ENCODE peak calls at places on chromosome 2, in four cellular contexts. P is stomach, M is SK-N-MC, I is breast epithelium. K is an unnamed sample.

GRCh38 chr2:29990112-29990511 is 68.7 kb upstream of the ALK start:
- DNase-seq in P (no peak), M (no peak), I (no peak), K (no peak)

GRCh38 chr2:100976634-100977391 is 25.3 kb upstream of the RPL31 start:
- DNase-seq in P (no peak), M (no peak), I (no peak), K (no peak)

GRCh38 chr2:88959480-88960204 is 268.2 kb downstream of the RPIA start:
- DNase-seq in P (no peak), M (no peak), I (no peak), K (no peak)

GRCh38 chr2:207239222-207239674 is 73.5 kb upstream of the KLF7 start:
- DNase-seq in P (peak), M (no peak), I (no peak), K (no peak)

GRCh38 chr2:8457092-8457481 is 224.8 kb upstream of the ID2 start:
- DNase-seq in P (peak), M (no peak), I (no peak), K (peak)

GRCh38 chr2:142220901-142221300 is 90.1 kb upstream of the LRP1B start:
- DNase-seq in P (no peak), M (no peak), I (no peak), K (no peak)

GRCh38 chr2:223601932-223602676 is at the start of gene SCG2:
- DNase-seq in P (peak), M (no peak), I (peak), K (peak)

GRCh38 chr2:101473911-101474751 is 781 bp downstream of the RFX8 start:
- DNase-seq in P (peak), M (no peak), I (no peak), K (peak)

GRCh38 chr2:205323929-205324328 is 358.4 kb upstream of the NRP2 start:
- DNase-seq in P (no peak), M (no peak), I (no peak), K (no peak)

GRCh38 chr2:164562666-164563065 is 58.6 kb downstream of the GRB14 start:
- DNase-seq in P (no peak), M (no peak), I (no peak), K (no peak)

GRCh38 chr2:42052702-42053481 is 5.1 kb downstream of the PKDCC start:
- DNase-seq in P (no peak), M (no peak), I (no peak), K (peak)

GRCh38 chr2:113886479-113887383 is 3.2 kb upstream of the ACTR3 start:
- DNase-seq in P (peak), M (no peak), I (no peak), K (peak)

GRCh38 chr2:26344581-26345283 is 1.2 kb upstream of the SELENOI start:
- DNase-seq in P (no peak), M (no peak), I (no peak), K (no peak)

GRCh38 chr2:160365691-160366367 is 127.8 kb downstream of the RBMS1 start:
- DNase-seq in P (peak), M (no peak), I (no peak), K (no peak)

GRCh38 chr2:91442246-91442905 is 2750.9 kb downstream of the RPIA start:
- DNase-seq in P (peak), M (no peak), I (peak), K (peak)

GRCh38 chr2:227035678-227036077 is 128.3 kb downstream of the COL4A4 start:
- DNase-seq in P (no peak), M (no peak), I (no peak), K (no peak)
- TF ChIP-seq POLR2AphosphoS5 in P (no peak), M (no peak), I (peak), K (no peak)

DNA sequence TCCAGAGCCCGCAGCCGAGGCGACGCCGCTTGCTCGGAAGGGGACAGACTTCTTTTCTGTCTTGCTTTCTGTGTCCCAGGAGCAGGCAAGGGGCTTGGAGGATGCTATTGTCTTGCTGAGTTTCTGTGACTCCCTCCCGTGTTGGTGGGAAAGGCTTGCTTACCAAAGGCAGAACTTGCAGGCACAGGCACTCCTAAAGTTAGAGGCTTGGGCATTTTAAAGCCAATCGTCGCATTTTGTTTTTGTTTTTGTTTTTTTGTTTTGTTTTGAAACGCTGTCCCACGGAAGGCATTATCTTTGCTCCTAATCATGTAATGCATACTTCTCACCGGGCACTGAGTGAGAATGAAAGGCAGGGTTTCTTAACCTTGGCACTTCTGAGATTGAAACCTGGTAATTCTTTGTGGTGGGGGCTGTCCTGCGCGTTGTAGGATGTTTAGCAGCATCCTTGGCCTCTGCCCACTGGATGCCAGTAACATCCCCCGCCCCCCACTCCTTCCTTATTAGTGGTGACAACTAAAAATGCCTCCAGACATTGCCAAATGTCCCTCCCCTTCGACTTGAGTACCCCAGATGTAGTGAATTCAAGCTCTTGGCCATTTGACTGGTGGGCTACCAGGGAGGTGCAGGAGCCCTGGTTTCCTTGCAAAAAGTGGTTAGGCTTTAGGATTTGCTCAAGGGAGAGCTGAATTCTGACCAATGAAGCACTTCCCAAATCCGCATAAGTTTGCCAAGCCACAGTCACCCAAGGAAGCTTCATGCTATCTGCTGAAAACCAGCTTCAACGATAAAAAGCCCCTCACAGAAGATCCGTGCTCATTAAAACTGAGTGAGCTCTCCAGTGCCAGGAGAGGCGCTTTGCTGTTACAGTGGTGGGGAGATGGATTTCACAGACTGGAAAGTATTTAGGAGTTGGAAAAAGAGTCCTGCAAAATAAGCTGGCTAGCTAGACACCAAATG is 1.1 kb downstream of the ANTXR1 start:
- DNase-seq in P (no peak), M (no peak), I (no peak), K (no peak)
- H3K4me3 ChIP-seq in P (peak), M (peak), I (peak), K (peak)

GRCh38 chr2:237715459-237715947 is 83.1 kb upstream of the RBM44 start:
- DNase-seq in P (peak), M (no peak), I (no peak), K (no peak)
- TF ChIP-seq POLR2AphosphoS5 in P (peak), M (no peak), I (no peak), K (peak)

GRCh38 chr2:27495840-27496356 is 741 bp upstream of the GCKR start:
- DNase-seq in P (no peak), M (no peak), I (no peak), K (no peak)

GRCh38 chr2:27494944-27495554 is at the start of gene FNDC4:
- DNase-seq in P (peak), M (no peak), I (no peak), K (peak)

GRCh38 chr2:27494284-27494943 is 586 bp downstream of the FNDC4 start:
- DNase-seq in P (no peak), M (no peak), I (no peak), K (peak)

GRCh38 chr2:27492557-27492956 is 2.4 kb downstream of the FNDC4 start:
- DNase-seq in P (no peak), M (no peak), I (no peak), K (no peak)

DNA sequence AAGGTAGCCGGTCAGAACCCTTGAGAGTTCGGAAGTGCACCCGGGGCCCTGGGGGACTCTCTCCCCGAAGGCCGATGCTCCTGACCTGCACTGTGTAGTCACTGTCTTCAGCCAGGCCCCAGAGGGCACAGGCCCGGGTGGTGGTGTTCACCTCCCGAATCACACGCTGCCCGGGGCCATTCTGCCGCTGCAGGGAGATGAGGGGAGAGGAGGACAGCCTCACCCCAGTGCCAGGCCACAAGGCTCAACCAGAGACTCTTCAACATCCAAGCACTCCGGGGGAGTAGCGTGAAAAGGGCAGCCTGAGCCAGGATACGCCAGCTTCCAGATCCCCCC is 1.1 kb downstream of the FNDC4 start:
- DNase-seq in P (no peak), M (no peak), I (no peak), K (no peak)
- H3K4me3 ChIP-seq in P (no peak), M (no peak), I (peak), K (no peak)

GRCh38 chr2:64606495-64607363 is 47.0 kb downstream of the SERTAD2 start:
- DNase-seq in P (peak), M (no peak), I (peak), K (peak)
- TF ChIP-seq POLR2AphosphoS5 in P (no peak), M (no peak), I (no peak), K (peak)

GRCh38 chr2:235769046-235769445 is 275.2 kb downstream of the AGAP1 start:
- DNase-seq in P (no peak), M (no peak), I (no peak), K (no peak)

GRCh38 chr2:235766206-235766794 is 272.5 kb downstream of the AGAP1 start:
- DNase-seq in P (peak), M (peak), I (no peak), K (no peak)

GRCh38 chr2:235770909-235771820 is 277.3 kb downstream of the AGAP1 start:
- DNase-seq in P (no peak), M (no peak), I (no peak), K (no peak)

GRCh38 chr2:235765181-235765820 is 271.5 kb downstream of the AGAP1 start:
- DNase-seq in P (no peak), M (no peak), I (no peak), K (no peak)

DNA sequence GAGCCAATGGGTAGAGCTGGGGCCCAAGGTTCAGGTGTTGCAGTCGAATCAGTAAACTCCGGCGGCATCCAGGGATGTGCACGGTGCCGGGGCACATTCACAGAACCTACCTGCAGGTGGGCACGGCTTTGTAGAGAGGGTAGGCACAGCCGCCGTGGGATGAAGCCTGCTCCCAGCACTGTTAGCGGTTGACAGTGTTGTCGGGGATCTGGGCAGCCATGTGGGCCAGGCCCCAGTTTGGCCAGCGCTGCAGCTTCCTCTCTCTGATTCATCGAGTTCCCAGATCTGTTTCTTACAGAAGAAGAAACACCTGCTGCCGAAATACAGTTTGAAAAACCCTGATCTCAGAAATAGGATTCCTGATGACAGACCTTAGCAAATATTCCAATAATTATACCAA is 274.8 kb downstream of the AGAP1 start:
- DNase-seq in P (no peak), M (no peak), I (no peak), K (no peak)
- H3K4me3 ChIP-seq in P (no peak), M (no peak), I (no peak), K (no peak)